ENCODE peak calls at places on chromosomes 16 and 17, in nine cellular contexts. S is AG04450, E is astrocyte of the spinal cord, A is NB4, Y is HL-60, V is lower leg skin, P is pancreas, I is coronary artery, T is omental fat pad. M is an unnamed sample.

GRCh38 chr17:36527851-36528250 is 6.8 kb downstream of the MYO19 start:
- DNase-seq in S (no peak), E (no peak), A (no peak), Y (no peak), V (no peak), P (peak; percentile 5), I (no peak), T (no peak), M (peak; percentile 69)

GRCh38 chr16:65624696-65625095 is 502.8 kb upstream of the CDH11 start:
- DNase-seq in S (no peak), E (no peak), A (no peak), Y (no peak), V (no peak), P (no peak), I (no peak), T (no peak), M (no peak)

GRCh38 chr17:22459953-22460350 is 767.6 kb downstream of the KCNJ18 start:
- DNase-seq in S (no peak), E (no peak), A (no peak), Y (no peak), V (no peak), P (no peak), I (no peak), T (no peak), M (peak; percentile 81)

GRCh38 chr17:78563189-78564145 is 13.7 kb downstream of the DNAH17 start:
- DNase-seq in S (no peak), E (no peak), A (no peak), Y (no peak), V (no peak), P (peak; percentile 31), I (no peak), T (no peak), M (no peak)

GRCh38 chr16:48138543-48138942 is 17.2 kb downstream of the ABCC12 start:
- DNase-seq in S (no peak), E (no peak), A (no peak), Y (no peak), V (no peak), P (no peak), I (no peak), T (no peak), M (no peak)

GRCh38 chr16:12971216-12971615 is 69.8 kb downstream of the SHISA9 start:
- DNase-seq in S (no peak), E (peak; percentile 40), A (peak; percentile 27), Y (no peak), V (no peak), P (no peak), I (no peak), T (peak; percentile 23), M (no peak)

GRCh38 chr17:38421871-38422819 is 6.1 kb upstream of the ARHGAP23 start:
- DNase-seq in S (no peak), E (no peak), A (no peak), Y (no peak), V (no peak), P (no peak), I (no peak), T (no peak), M (no peak)

GRCh38 chr17:73759324-73760185 is 115.3 kb upstream of the SDK2 start:
- DNase-seq in S (no peak), E (no peak), A (peak; percentile 40), Y (no peak), V (no peak), P (no peak), I (no peak), T (no peak), M (no peak)

GRCh38 chr17:48045270-48046001 is 2.7 kb upstream of the NFE2L1 start:
- DNase-seq in S (no peak), E (no peak), A (peak; percentile 28), Y (no peak), V (peak; percentile 62), P (peak; percentile 48), I (no peak), T (no peak), M (no peak)

GRCh38 chr17:43482103-43483012 is 1.4 kb upstream of the DHX8 start:
- DNase-seq in S (no peak), E (no peak), A (no peak), Y (no peak), V (no peak), P (peak; percentile 15), I (no peak), T (no peak), M (no peak)

GRCh38 chr16:87177627-87178026 is 139.6 kb downstream of the C16orf95 start:
- DNase-seq in S (no peak), E (no peak), A (no peak), Y (no peak), V (no peak), P (no peak), I (no peak), T (no peak), M (no peak)

GRCh38 chr16:31297496-31297895 is 37.7 kb downstream of the ITGAM start:
- DNase-seq in S (no peak), E (no peak), A (no peak), Y (no peak), V (no peak), P (no peak), I (no peak), T (no peak), M (no peak)

GRCh38 chr16:4271176-4272113 is 1.4 kb downstream of the TFAP4 start:
- DNase-seq in S (peak; percentile 76), E (peak; percentile 92), A (peak; percentile 97), Y (peak; percentile 96), V (peak; percentile 91), P (peak; percentile 91), I (peak; percentile 92), T (peak; percentile 72), M (peak; percentile 96)
- TF ChIP-seq CTCF in S (no peak), E (no peak), A (no peak), Y (no peak), V (no peak), P (no peak), I (no peak), T (no peak), M (peak; percentile 38)

GRCh38 chr17:75759457-75759856 is 5.5 kb downstream of the GALK1 start:
- DNase-seq in S (no peak), E (no peak), A (no peak), Y (no peak), V (no peak), P (no peak), I (no peak), T (no peak), M (no peak)

GRCh38 chr17:75755990-75756389 is 9.0 kb downstream of the GALK1 start:
- DNase-seq in S (no peak), E (no peak), A (no peak), Y (peak; percentile 26), V (no peak), P (no peak), I (no peak), T (no peak), M (no peak)

GRCh38 chr17:75757086-75757681 is 7.8 kb downstream of the GALK1 start:
- DNase-seq in S (no peak), E (no peak), A (no peak), Y (no peak), V (no peak), P (no peak), I (no peak), T (no peak), M (no peak)

GRCh38 chr17:75756451-75757085 is 8.4 kb downstream of the GALK1 start:
- DNase-seq in S (no peak), E (no peak), A (no peak), Y (no peak), V (no peak), P (no peak), I (no peak), T (no peak), M (no peak)

GRCh38 chr17:75758131-75758905 is 6.7 kb downstream of the GALK1 start:
- DNase-seq in S (no peak), E (no peak), A (no peak), Y (no peak), V (no peak), P (no peak), I (no peak), T (no peak), M (no peak)
- TF ChIP-seq CTCF in S (peak; percentile 30), E (peak; percentile 49), A (peak; percentile 47), Y (no peak), V (no peak), P (no peak), I (no peak), T (no peak), M (peak; percentile 39)

GRCh38 chr17:21214777-21215541 is 998 bp upstream of the TMEM11 start:
- DNase-seq in S (no peak), E (no peak), A (peak; percentile 47), Y (peak; percentile 28), V (no peak), P (no peak), I (no peak), T (no peak), M (no peak)

GRCh38 chr17:21213005-21213404 is 956 bp downstream of the TMEM11 start:
- DNase-seq in S (no peak), E (no peak), A (no peak), Y (no peak), V (no peak), P (no peak), I (no peak), T (no peak), M (no peak)

GRCh38 chr17:21213491-21214014 is 408 bp downstream of the TMEM11 start:
- DNase-seq in S (no peak), E (no peak), A (peak; percentile 81), Y (peak; percentile 33), V (no peak), P (no peak), I (peak; percentile 76), T (peak; percentile 25), M (no peak)

GRCh38 chr17:21215935-21216334 is 2.0 kb upstream of the TMEM11 start:
- DNase-seq in S (no peak), E (no peak), A (peak; percentile 41), Y (peak; percentile 27), V (no peak), P (no peak), I (no peak), T (no peak), M (no peak)

GRCh38 chr17:21214015-21214776 is at the start of gene TMEM11:
- DNase-seq in S (peak; percentile 87), E (peak; percentile 96), A (peak; percentile 99), Y (peak; percentile 96), V (peak; percentile 94), P (peak; percentile 96), I (peak; percentile 97), T (peak; percentile 71), M (peak; percentile 98)
- TF ChIP-seq CTCF in S (no peak), E (peak; percentile 0), A (no peak), Y (no peak), V (no peak), P (no peak), I (no peak), T (no peak), M (peak; percentile 35)

DNA sequence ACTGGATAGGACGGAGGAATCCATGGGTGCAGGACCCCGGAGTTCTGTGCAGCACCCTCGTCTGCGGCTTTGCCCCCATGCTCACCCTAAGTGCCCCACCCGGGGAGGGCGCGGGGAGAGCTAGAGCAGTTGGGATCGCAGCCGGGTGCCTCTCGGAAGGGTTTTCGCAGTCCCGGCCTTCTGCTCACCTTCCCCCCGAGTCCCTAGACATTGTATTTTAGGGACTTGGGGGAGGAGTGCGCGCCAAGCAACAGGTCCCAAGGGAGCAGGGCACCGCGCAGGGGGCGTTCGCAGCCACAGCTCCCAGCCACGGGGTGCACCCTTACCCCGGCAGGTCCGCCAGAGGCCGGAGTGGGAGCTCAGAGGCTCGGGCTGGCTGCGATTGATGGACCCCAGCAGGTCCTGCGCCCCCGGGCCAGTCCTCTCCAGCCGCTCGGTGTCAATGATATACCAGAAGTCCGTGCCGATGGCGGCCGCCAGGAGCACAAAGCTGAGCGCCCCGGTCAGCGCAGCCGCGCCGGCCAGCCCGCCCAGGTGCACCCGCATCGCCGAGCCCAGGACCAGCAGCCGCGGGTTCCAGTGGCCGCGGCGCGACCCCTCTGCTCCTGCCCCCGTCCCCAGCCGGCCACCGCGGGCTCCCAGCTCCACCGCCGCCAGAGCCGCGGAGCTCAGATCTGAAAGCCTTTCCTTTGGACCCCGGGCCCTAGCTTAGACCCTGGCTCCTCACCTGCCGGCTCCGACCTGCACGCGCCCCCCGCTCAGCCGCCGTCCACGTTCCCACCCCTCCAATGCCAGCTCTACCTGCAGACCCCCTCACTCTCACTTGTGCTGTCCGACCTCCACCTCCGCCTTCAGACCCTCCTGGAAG is 784 bp downstream of the TMEM114 start:
- DNase-seq in S (no peak), E (no peak), A (no peak), Y (no peak), V (no peak), P (no peak), I (no peak), T (no peak), M (no peak)
- TF ChIP-seq CTCF in S (no peak), E (no peak), A (no peak), Y (no peak), V (no peak), P (no peak), I (no peak), T (no peak), M (no peak)

M was measured in osteocyte.